ENCODE peak calls at places on chromosomes 3 and 15, in four cellular contexts. P, V, O and X are unnamed samples. For H3K4me1, the result is how much of the 10 kb centered on the place peaks cover.

GRCh38 chr3:192514081-192514753 is 213.1 kb downstream of the FGF12 start:
- DNase-seq in V (no peak), P (no peak), O (no peak), X (peak)

GRCh38 chr15:43134157-43134637 is 811 bp downstream of the TMEM62 start:
- DNase-seq in V (no peak), O (no peak), P (no peak), X (no peak)

GRCh38 chr3:134330895-134331810 is 43.1 kb downstream of the AMOTL2 start:
- DNase-seq in V (no peak), P (peak), O (peak), X (no peak)

GRCh38 chr3:127009531-127009930 is 26.6 kb downstream of the PLXNA1 start:
- DNase-seq in O (no peak), P (no peak), V (no peak), X (no peak)

GRCh38 chr3:141500397-141500796 is 13.6 kb downstream of the RASA2 start:
- DNase-seq in O (no peak), P (no peak), V (no peak), X (no peak)

GRCh38 chr3:59425942-59426341 is 376.1 kb upstream of the CFAP20DC start:
- DNase-seq in O (no peak), V (no peak), P (no peak), X (no peak)

GRCh38 chr15:98000249-98001203 is 40.0 kb downstream of the ARRDC4 start:
- DNase-seq in O (peak), P (no peak), V (peak), X (no peak)

GRCh38 chr15:60079210-60079609 is 75.1 kb downstream of the FOXB1 start:
- DNase-seq in P (no peak), V (no peak), O (no peak), X (no peak)

GRCh38 chr15:41925209-41925608 is 31.4 kb upstream of the SPTBN5 start:
- DNase-seq in V (no peak), O (no peak), P (no peak), X (no peak)

GRCh38 chr15:41928100-41928499 is 34.2 kb upstream of the SPTBN5 start:
- DNase-seq in O (peak), P (no peak), V (no peak), X (no peak)

GRCh38 chr15:41928637-41929620 is 35.1 kb upstream of the SPTBN5 start:
- DNase-seq in P (no peak), V (peak), O (no peak), X (peak)

GRCh38 chr15:41927516-41927915 is 33.7 kb upstream of the SPTBN5 start:
- DNase-seq in P (no peak), V (no peak), O (no peak), X (no peak)

DNA sequence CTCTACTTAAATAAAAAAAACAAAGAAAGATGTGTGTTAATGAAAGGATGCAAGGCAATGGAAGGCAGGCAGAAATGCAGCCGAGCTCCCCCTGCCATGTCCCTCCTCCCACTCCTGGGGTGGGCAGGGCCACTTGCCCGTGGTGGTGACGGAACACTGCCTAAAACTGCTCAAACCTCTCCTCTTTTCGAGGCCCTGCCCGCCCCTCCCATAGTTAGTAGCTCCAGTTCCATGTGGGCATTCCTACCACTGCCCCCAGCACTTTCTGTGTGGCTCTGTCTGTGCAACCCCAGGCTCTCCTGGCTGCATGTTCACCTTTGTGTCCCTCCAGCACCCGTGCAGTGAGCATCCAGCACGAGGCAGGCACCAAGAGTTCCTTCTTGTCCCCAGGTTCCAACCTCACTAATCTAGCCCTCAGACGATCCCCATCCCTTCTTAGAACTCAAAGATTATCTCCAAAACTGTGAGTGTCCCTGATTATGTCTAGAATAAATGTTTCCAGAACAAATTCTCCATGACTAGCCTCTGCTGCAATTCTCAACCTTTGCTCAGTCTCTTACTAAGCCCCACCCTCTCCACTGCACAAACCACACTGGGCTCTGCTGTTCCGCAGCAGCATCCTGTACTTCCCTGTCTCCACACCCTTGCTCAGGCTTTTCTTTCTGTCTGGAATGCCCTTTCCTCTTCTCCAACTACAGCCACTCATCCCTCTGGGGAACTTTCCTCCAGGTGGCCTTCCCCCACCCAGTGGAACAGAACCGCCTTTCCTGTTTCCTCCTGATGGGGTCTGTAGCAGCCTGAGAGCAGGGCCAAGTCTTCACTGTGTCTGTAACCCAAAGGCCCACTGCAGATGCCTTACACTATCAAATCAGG is 32.6 kb upstream of the SPTBN5 start:
- DNase-seq in O (no peak), V (peak), P (no peak), X (no peak)
- H3K4me1 ChIP-seq in O (under half), V (under half), P (under half), X (half or more)

GRCh38 chr3:34002569-34003100 is 204.2 kb downstream of the PDCD6IP start:
- DNase-seq in V (no peak), P (no peak), O (no peak), X (no peak)

GRCh38 chr3:34008836-34009479 is 210.5 kb downstream of the PDCD6IP start:
- DNase-seq in O (no peak), V (no peak), P (no peak), X (no peak)

GRCh38 chr3:34008191-34008590 is 209.8 kb downstream of the PDCD6IP start:
- DNase-seq in V (no peak), O (no peak), P (no peak), X (no peak)

GRCh38 chr3:34009480-34009844 is 211.0 kb downstream of the PDCD6IP start:
- DNase-seq in O (no peak), P (no peak), V (no peak), X (no peak)

DNA sequence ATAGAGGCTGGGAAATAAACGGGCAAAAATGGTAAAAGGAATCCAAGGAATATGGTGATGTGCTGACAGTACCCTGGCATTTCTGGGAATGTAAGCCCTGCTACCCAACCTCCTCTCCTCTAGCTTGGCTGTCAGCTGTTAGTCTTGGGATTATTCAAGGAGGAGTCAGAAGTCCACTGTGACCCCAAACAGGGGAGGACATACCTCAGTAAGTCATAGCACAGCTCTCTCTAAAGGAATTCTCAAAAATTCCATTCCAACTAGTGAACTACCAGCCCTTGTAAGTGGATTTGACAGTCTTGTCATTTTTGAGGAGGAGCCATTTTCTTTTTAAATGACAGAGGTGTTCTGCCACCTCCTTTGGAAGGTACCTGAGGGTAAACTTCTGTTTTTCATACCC is 207.5 kb downstream of the PDCD6IP start:
- DNase-seq in P (no peak), V (no peak), O (no peak), X (no peak)
- H3K4me1 ChIP-seq in P (under half), V (under half), O (under half), X (under half)

GRCh38 chr3:50242371-50242770 is 6.4 kb downstream of the GNAI2 start:
- DNase-seq in P (no peak), V (no peak), O (no peak), X (no peak)

GRCh38 chr3:50243552-50243895 is 7.5 kb downstream of the GNAI2 start:
- DNase-seq in P (no peak), O (no peak), V (no peak), X (no peak)

GRCh38 chr3:50239649-50240048 is 3.6 kb downstream of the GNAI2 start:
- DNase-seq in P (no peak), O (no peak), V (no peak), X (no peak)

GRCh38 chr3:50242778-50243551 is 7.0 kb downstream of the GNAI2 start:
- DNase-seq in O (no peak), V (peak), P (peak), X (peak)

GRCh38 chr3:50241163-50241562 is 5.2 kb downstream of the GNAI2 start:
- DNase-seq in V (no peak), O (no peak), P (no peak), X (no peak)
- H3K4me1 ChIP-seq in V (under half), O (under half), P (under half), X (half or more)

DNA sequence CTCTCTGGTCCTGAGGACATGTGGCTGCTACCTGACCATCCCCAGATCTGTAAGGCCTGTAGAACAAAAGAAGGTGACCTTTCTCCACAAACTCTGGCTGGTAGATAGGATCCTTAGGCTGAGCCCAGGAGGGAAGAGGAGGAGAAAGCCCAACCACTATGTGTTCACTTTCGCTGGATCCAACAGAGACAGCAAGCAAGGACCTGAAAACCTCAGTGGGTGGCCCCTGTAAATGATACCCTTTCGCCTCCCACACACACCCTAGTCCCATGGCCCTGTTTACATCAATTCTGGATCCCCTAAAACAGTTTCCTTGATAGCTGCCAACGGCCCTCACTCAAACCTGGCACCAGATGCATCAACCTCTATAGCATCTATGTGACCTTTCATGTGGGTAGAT is 22.4 kb downstream of the CCDC12 start:
- DNase-seq in V (no peak), O (no peak), P (no peak), X (no peak)
- H3K4me1 ChIP-seq in V (under half), O (under half), P (under half), X (half or more)

DNA sequence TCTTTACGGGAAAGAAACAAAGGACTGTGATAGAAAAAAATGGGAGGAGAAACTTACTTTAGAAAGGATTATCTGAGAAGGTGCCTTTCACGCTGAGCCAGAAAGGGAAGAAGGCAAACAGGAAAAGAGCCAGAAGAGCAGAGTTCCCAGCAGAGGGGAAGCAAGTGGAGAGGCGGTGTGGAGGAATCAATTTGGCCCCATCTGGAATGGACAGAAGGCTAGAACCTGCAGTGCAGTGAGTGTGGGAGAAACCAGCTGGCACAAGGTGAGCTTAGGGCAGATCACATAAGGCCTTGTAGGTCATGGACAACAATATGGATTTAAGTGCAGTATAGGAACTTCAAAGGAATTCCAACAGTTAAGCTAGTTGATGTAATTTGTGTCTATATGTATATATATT is 20.9 kb downstream of the CHL1 start:
- DNase-seq in V (no peak), O (no peak), P (no peak), X (no peak)
- H3K4me1 ChIP-seq in V (under half), O (under half), P (under half), X (under half)

GRCh38 chr3:195540031-195540430 is 3.1 kb downstream of the PPP1R2 start:
- DNase-seq in V (no peak), O (peak), P (no peak), X (no peak)

GRCh38 chr3:195542261-195542660 is 864 bp downstream of the PPP1R2 start:
- DNase-seq in P (no peak), O (no peak), V (no peak), X (no peak)

GRCh38 chr3:195542691-195543641 is at the start of gene PPP1R2:
- DNase-seq in O (peak), V (peak), P (peak), X (peak)

GRCh38 chr3:195539479-195539878 is 3.6 kb downstream of the PPP1R2 start:
- DNase-seq in V (no peak), P (no peak), O (peak), X (no peak)

DNA sequence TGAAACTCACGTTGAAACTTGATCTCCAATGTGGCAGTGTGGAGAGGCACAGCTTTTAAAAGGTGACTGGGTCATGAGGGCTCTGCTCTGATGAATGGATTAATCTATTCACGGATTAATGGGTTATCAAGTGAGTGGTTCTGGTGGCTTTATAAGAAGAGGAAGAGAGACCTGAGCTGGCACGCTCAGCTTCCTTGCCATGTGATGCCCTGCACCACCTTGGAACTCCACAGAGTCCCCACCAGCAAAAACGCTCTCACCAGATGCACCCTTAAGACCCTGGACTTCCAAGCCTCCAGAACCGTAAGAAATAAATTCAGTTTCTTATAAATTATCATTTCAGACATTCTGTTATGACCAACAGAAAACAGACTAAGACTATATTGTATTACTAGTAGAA is 2.6 kb downstream of the PPP1R2 start:
- DNase-seq in O (peak), V (no peak), P (no peak), X (no peak)
- H3K4me1 ChIP-seq in O (under half), V (under half), P (under half), X (half or more)

DNA sequence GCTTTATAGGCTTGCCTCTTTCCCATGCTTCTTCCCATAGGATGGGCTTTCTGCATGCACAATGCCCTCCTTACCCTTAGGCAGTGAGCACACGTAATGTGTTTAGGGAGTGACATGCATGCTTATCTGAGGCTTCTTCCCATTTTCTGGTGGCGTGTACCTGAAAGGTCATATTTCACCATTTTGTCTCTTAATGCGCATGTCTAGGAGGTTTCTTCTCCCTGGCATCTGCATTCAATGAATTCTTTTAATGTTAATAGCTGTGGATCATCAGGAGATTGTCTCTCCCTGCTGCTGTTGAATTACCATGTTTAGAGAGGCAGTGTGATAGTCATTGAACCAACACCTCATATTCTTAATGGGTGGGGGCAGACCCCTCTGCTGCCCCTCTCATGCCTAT is 205.6 kb upstream of the SGO1 start:
- DNase-seq in V (no peak), O (no peak), P (no peak), X (no peak)
- H3K4me1 ChIP-seq in V (under half), O (under half), P (under half), X (under half)

GRCh38 chr3:45604596-45604995 is 10.0 kb downstream of the LIMD1 start:
- DNase-seq in V (no peak), O (no peak), P (no peak), X (no peak)

GRCh38 chr3:45605569-45605968 is 11.0 kb downstream of the LIMD1 start:
- DNase-seq in O (no peak), V (no peak), P (no peak), X (no peak)

GRCh38 chr3:45604999-45605398 is 10.4 kb downstream of the LIMD1 start:
- DNase-seq in O (no peak), P (no peak), V (no peak), X (peak)

GRCh38 chr3:45603226-45603625 is 8.7 kb downstream of the LIMD1 start:
- DNase-seq in V (no peak), P (no peak), O (no peak), X (peak)

DNA sequence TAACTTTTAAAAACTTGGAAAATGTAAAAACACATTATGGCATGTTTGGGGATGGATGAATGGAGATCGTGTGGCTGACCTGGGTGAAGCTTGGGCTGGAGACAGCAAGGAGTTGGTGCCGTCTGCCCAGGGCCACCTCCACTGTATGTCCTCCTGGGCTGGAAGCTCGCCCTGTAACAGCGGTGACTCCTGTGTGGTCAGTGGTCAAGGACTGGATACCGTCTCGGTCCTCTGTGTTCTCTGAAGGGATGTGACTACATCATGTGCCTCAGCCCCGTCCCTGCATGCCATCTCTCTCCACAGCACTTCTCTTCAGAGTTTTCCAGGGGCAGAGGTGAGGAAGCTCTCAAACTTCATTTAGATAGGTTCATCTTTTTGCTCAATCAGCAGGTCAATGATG is 9.5 kb downstream of the LIMD1 start:
- DNase-seq in P (no peak), V (no peak), O (no peak), X (peak)
- H3K4me1 ChIP-seq in P (under half), V (under half), O (under half), X (half or more)